ENCODE peak calls at places on chromosomes 7 and 10, in nine cellular contexts. W is spleen; E is cardiac fibroblast; T is body of pancreas; I is uterus; G is small intestine; K is endodermal cell; Z is CD8-positive, alpha-beta T cell; L is fibroblast of mammary gland. F is an unnamed sample.

GRCh38 chr10:82150123-82150900 is 275.3 kb downstream of the NRG3 start:
- DNase-seq in W (no peak), E (peak; percentile 71), T (peak; percentile 16), I (no peak), G (no peak), K (peak; percentile 96), Z (no peak), L (peak; percentile 27), F (peak; percentile 11)

GRCh38 chr7:73433924-73434700 is 534 bp downstream of the FZD9 start:
- DNase-seq in W (peak; percentile 83), E (no peak), T (peak; percentile 31), I (no peak), G (no peak), K (peak; percentile 83), Z (no peak), L (no peak), F (no peak)

GRCh38 chr7:142812437-142813215 is 41.9 kb downstream of the PRSS2 start:
- DNase-seq in W (no peak), E (peak; percentile 41), T (no peak), I (no peak), G (no peak), K (peak; percentile 65), Z (no peak), L (no peak), F (no peak)

GRCh38 chr7:151782598-151783448 is 94.1 kb downstream of the PRKAG2 start:
- DNase-seq in W (peak; percentile 95), E (peak; percentile 52), T (peak; percentile 65), I (peak; percentile 70), G (peak; percentile 58), K (peak; percentile 95), Z (peak; percentile 62), L (peak; percentile 32), F (no peak)

GRCh38 chr10:70809726-70810125 is 6.0 kb upstream of the SGPL1 start:
- DNase-seq in W (no peak), E (no peak), T (no peak), I (no peak), G (no peak), K (peak; percentile 79), Z (no peak), L (no peak), F (no peak)

GRCh38 chr7:5452937-5453540 is 29.4 kb upstream of the TNRC18 start:
- DNase-seq in W (no peak), E (peak; percentile 76), T (no peak), I (peak; percentile 48), G (no peak), K (peak; percentile 84), Z (no peak), L (peak; percentile 87), F (peak; percentile 59)

GRCh38 chr10:29734980-29735627 is 100.3 kb upstream of the SVIL start:
- DNase-seq in W (peak; percentile 94), E (peak; percentile 50), T (peak; percentile 63), I (peak; percentile 68), G (peak; percentile 61), K (peak; percentile 81), Z (peak; percentile 46), L (no peak), F (no peak)

GRCh38 chr7:29281782-29282541 is 87.4 kb downstream of the CHN2 start:
- DNase-seq in W (no peak), E (peak; percentile 60), T (no peak), I (peak; percentile 18), G (no peak), K (no peak), Z (no peak), L (peak; percentile 82), F (peak; percentile 59)

GRCh38 chr10:21364196-21365114 is 161.0 kb downstream of the SKIDA1 start:
- DNase-seq in W (no peak), E (peak; percentile 89), T (no peak), I (no peak), G (peak; percentile 56), K (peak; percentile 92), Z (no peak), L (peak; percentile 70), F (peak; percentile 60)

GRCh38 chr7:41503438-41503837 is 199.5 kb downstream of the INHBA start:
- DNase-seq in W (no peak), E (peak; percentile 43), T (no peak), I (no peak), G (no peak), K (no peak), Z (no peak), L (peak; percentile 32), F (no peak)

GRCh38 chr7:88167223-88167622 is 52.6 kb downstream of the SRI start:
- DNase-seq in W (no peak), E (no peak), T (no peak), I (no peak), G (no peak), K (no peak), Z (no peak), L (no peak), F (no peak)

GRCh38 chr10:114328876-114329275 is 75.4 kb downstream of the AFAP1L2 start:
- DNase-seq in W (no peak), E (no peak), T (no peak), I (no peak), G (no peak), K (no peak), Z (no peak), L (no peak), F (no peak)

GRCh38 chr7:99733448-99733847 is 1.5 kb downstream of the CYP3A7 start:
- DNase-seq in W (no peak), E (peak; percentile 6), T (no peak), I (no peak), G (no peak), K (peak; percentile 71), Z (no peak), L (no peak), F (no peak)

GRCh38 chr7:33698006-33698405 is 207.3 kb upstream of the BMPER start:
- DNase-seq in W (no peak), E (no peak), T (no peak), I (no peak), G (peak; percentile 70), K (no peak), Z (no peak), L (no peak), F (no peak)

GRCh38 chr10:43226441-43226840 is 40.4 kb downstream of the RASGEF1A start:
- DNase-seq in W (no peak), E (no peak), T (peak; percentile 5), I (peak; percentile 3), G (no peak), K (peak; percentile 24), Z (no peak), L (no peak), F (no peak)

DNA sequence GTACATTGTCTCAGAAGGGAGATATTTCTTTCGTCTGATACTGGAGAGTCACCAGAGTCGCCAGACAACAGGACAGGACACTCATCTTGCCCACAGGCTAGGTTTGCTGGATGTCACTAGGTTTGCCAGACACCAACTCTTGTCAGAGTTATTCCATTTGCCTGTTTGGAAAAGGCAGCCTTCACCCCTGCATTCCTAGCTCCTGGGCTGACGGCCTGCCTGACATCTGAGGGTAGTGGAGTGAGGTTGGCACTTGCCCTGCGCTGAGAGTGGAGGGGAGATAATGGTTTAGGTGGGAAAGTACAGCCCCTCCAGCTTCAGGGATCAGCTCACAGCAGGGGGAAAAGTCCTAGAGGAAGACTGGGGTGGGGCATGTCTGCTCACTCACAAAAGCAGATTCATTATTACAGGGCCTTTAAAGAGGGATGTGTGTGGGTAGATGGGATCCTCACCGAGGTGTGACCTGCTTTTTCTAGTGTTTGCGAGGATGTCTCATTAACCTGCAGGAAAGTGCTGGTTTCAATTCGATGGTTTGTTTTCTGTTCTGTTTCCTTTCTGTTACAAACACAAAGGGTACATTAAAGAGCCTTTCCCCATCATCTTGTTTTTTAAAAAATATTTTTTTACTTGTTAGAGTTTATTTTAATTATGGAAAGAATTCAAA is 79.3 kb upstream of the TNS3 start:
- DNase-seq in W (peak; percentile 35), E (no peak), T (no peak), I (no peak), G (no peak), K (peak; percentile 55), Z (no peak), L (no peak), F (no peak)
- H3K4me3 ChIP-seq in W (no peak overlapping the region), E (no peak overlapping the region), T (no peak overlapping the region), I (no peak overlapping the region), G (no peak overlapping the region), K (no peak overlapping the region), Z (no peak overlapping the region), L (no peak overlapping the region), F (no peak overlapping the region)

GRCh38 chr10:18455086-18455884 is 196.1 kb downstream of the NSUN6 start:
- DNase-seq in W (no peak), E (no peak), T (no peak), I (no peak), G (no peak), K (no peak), Z (no peak), L (no peak), F (no peak)

GRCh38 chr10:18446205-18446604 is 205.2 kb downstream of the NSUN6 start:
- DNase-seq in W (no peak), E (no peak), T (no peak), I (no peak), G (no peak), K (no peak), Z (no peak), L (no peak), F (no peak)

GRCh38 chr10:18449631-18450030 is 201.8 kb downstream of the NSUN6 start:
- DNase-seq in W (no peak), E (no peak), T (no peak), I (no peak), G (no peak), K (no peak), Z (no peak), L (no peak), F (no peak)

DNA sequence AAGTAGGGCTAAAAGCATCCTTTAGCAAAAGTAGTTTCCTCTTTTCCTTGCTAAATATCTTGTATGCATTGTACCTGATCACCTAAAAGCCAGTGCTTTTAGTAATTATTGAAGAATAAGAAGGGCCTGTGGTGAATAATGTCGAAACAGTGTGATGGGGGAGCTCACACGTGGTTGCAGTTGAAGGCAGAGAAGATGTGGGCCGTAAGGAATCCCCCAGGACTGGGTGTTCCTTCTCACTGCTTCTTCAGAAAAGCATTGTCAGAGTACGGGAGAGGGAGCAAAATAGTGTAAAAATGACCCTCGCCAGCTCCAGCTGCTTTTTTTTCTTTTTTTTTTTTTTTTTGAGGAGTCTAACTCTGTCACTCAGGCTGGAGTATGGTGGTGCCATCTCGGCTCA is 201.1 kb downstream of the NSUN6 start:
- DNase-seq in W (no peak), E (no peak), T (no peak), I (no peak), G (no peak), K (no peak), Z (no peak), L (no peak), F (no peak)
- H3K4me3 ChIP-seq in W (no peak overlapping the region), E (no peak overlapping the region), T (no peak overlapping the region), I (no peak overlapping the region), G (no peak overlapping the region), K (no peak overlapping the region), Z (no peak overlapping the region), L (no peak overlapping the region), F (no peak overlapping the region)

GRCh38 chr10:88901206-88901605 is 21.2 kb downstream of the STAMBPL1 start:
- DNase-seq in W (no peak), E (no peak), T (no peak), I (no peak), G (peak; percentile 49), K (no peak), Z (no peak), L (no peak), F (no peak)
- H3K4me3 ChIP-seq in W (no peak overlapping the region), E (no peak overlapping the region), T (no peak overlapping the region), I (no peak overlapping the region), G (no peak overlapping the region), K (no peak overlapping the region), Z (no peak overlapping the region), L (no peak overlapping the region), F (no peak overlapping the region)

DNA sequence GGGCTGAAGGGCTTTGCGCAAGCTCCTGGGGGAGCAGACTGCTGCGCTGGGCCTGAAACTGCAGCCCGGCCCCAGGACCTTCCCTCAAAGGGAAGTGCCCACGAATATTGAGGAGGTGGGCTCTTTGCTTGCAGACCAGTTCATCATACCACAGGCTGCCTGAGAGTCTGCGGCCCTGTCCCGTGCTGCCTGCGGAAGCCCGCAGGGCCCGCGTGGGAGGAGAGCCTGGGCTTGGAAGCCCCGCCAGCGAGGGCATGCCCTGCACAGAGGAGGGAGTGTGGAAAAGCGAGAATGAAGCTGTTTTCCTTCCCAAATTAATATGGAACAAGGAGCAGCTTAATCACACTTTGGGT is 83.6 kb upstream of the MKI67 start:
- DNase-seq in W (peak; percentile 86), E (no peak), T (no peak), I (no peak), G (no peak), K (no peak), Z (no peak), L (no peak), F (no peak)
- H3K4me3 ChIP-seq in W (peak overlapping the region; percentile 70), E (no peak overlapping the region), T (no peak overlapping the region), I (no peak overlapping the region), G (no peak overlapping the region), K (no peak overlapping the region), Z (peak overlapping the region; percentile 61), L (no peak overlapping the region), F (peak overlapping the region; percentile 53)